ENCODE peak calls at places on chromosomes 11 and 22, in nine cellular contexts. T is brain microvascular endothelial cell, A is esophagus muscularis mucosa, E is HFF-Myc, Q is dorsolateral prefrontal cortex, U is lower leg skin, O is mucosa of descending colon, C is suprapubic skin, L is astrocyte of the spinal cord. P is an unnamed sample.

GRCh38 chr11:20157768-20158167 is 2.5 kb downstream of the DBX1 start:
- DNase-seq in T (no peak), A (no peak), E (no peak), Q (no peak), U (no peak), O (no peak), C (no peak), L (no peak), P (no peak)

GRCh38 chr11:36116161-36116560 is 172.3 kb downstream of the LDLRAD3 start:
- DNase-seq in T (no peak), A (no peak), E (no peak), Q (no peak), U (no peak), O (no peak), C (no peak), L (no peak), P (no peak)

GRCh38 chr11:128757235-128757711 is 63.4 kb downstream of the FLI1 start:
- DNase-seq in T (peak), A (no peak), E (no peak), Q (no peak), U (peak), O (peak), C (no peak), L (peak), P (no peak)

GRCh38 chr11:90434858-90435257 is 212.0 kb upstream of the CHORDC1 start:
- DNase-seq in T (peak), A (no peak), E (no peak), Q (no peak), U (no peak), O (peak), C (no peak), L (no peak), P (no peak)

GRCh38 chr11:67288198-67288451 is 978 bp upstream of the ANKRD13D start:
- DNase-seq in T (no peak), A (no peak), E (no peak), Q (no peak), U (no peak), O (no peak), C (no peak), L (no peak), P (no peak)

GRCh38 chr11:2460540-2461252 is 15.9 kb downstream of the KCNQ1 start:
- DNase-seq in T (no peak), A (no peak), E (no peak), Q (no peak), U (no peak), O (peak), C (peak), L (no peak), P (no peak)

GRCh38 chr22:23216331-23217170 is 36.2 kb downstream of the BCR start:
- DNase-seq in T (no peak), A (no peak), E (no peak), Q (no peak), U (no peak), O (no peak), C (no peak), L (no peak), P (no peak)

GRCh38 chr11:33375688-33376311 is 118.6 kb downstream of the HIPK3 start:
- DNase-seq in T (no peak), A (no peak), E (no peak), Q (peak), U (no peak), O (no peak), C (no peak), L (peak), P (peak)

GRCh38 chr11:105589346-105589745 is 20.5 kb upstream of the GRIA4 start:
- DNase-seq in T (peak), A (no peak), E (no peak), Q (no peak), U (no peak), O (no peak), C (no peak), L (peak), P (no peak)

GRCh38 chr11:94956963-94957362 is 16.4 kb downstream of the CWC15 start:
- DNase-seq in T (no peak), A (no peak), E (no peak), Q (no peak), U (no peak), O (no peak), C (no peak), L (no peak), P (no peak)

GRCh38 chr11:43748095-43748494 is 67.6 kb downstream of the HSD17B12 start:
- DNase-seq in T (no peak), A (no peak), E (no peak), Q (no peak), U (no peak), O (no peak), C (no peak), L (no peak), P (no peak)

GRCh38 chr11:4030197-4030596 is 64.4 kb upstream of the RRM1 start:
- DNase-seq in T (no peak), A (no peak), E (no peak), Q (no peak), U (no peak), O (no peak), C (no peak), L (no peak), P (no peak)

GRCh38 chr11:100876826-100877545 is 189.9 kb downstream of the ARHGAP42 start:
- DNase-seq in T (peak), A (no peak), E (peak), Q (no peak), U (no peak), O (no peak), C (no peak), L (peak), P (no peak)

GRCh38 chr22:46390652-46391301 is 55.3 kb downstream of the TRMU start:
- DNase-seq in T (peak), A (no peak), E (no peak), Q (peak), U (no peak), O (peak), C (no peak), L (peak), P (no peak)

GRCh38 chr22:46741974-46742519 is 4.0 kb upstream of the CERK start:
- DNase-seq in T (no peak), A (no peak), E (no peak), Q (no peak), U (no peak), O (no peak), C (no peak), L (no peak), P (no peak)

GRCh38 chr11:117876049-117876340 is 463 bp downstream of the FXYD6 start:
- DNase-seq in T (no peak), A (no peak), E (no peak), Q (no peak), U (no peak), O (no peak), C (no peak), L (no peak), P (no peak)

GRCh38 chr22:20793386-20794131 is 19.6 kb downstream of the SERPIND1 start:
- DNase-seq in T (no peak), A (no peak), E (no peak), Q (no peak), U (no peak), O (no peak), C (no peak), L (no peak), P (no peak)

GRCh38 chr11:20194470-20194869 is 34.2 kb upstream of the DBX1 start:
- DNase-seq in T (no peak), A (no peak), E (no peak), Q (no peak), U (no peak), O (no peak), C (no peak), L (no peak), P (no peak)

GRCh38 chr22:25120761-25121212 is 78.9 kb upstream of the CRYBB3 start:
- DNase-seq in T (no peak), A (no peak), E (no peak), Q (no peak), U (no peak), O (peak), C (no peak), L (no peak), P (no peak)

GRCh38 chr22:23065495-23066122 is 4.7 kb upstream of the GNAZ start:
- DNase-seq in T (no peak), A (peak), E (no peak), Q (no peak), U (no peak), O (no peak), C (peak), L (no peak), P (peak)

GRCh38 chr11:73154178-73154577 is 12.1 kb upstream of the FCHSD2 start:
- DNase-seq in T (no peak), A (no peak), E (no peak), Q (no peak), U (no peak), O (peak), C (peak), L (no peak), P (no peak)

GRCh38 chr22:42388130-42388797 is 43.9 kb downstream of the NFAM1 start:
- DNase-seq in T (no peak), A (no peak), E (no peak), Q (peak), U (no peak), O (no peak), C (no peak), L (no peak), P (no peak)

GRCh38 chr22:32573991-32574390 is 99.4 kb downstream of the FBXO7 start:
- DNase-seq in T (no peak), A (no peak), E (no peak), Q (no peak), U (no peak), O (no peak), C (peak), L (no peak), P (no peak)

GRCh38 chr11:72141066-72141465 is 5.5 kb downstream of the FOLR3 start:
- DNase-seq in T (peak), A (no peak), E (peak), Q (no peak), U (no peak), O (no peak), C (no peak), L (peak), P (no peak)

GRCh38 chr11:68010058-68011041 is at the start of gene ALDH3B1:
- DNase-seq in T (peak), A (peak), E (peak), Q (no peak), U (peak), O (peak), C (peak), L (peak), P (peak)

GRCh38 chr22:22616636-22617035 is 27.8 kb upstream of the GGTLC2 start:
- DNase-seq in T (no peak), A (peak), E (no peak), Q (no peak), U (no peak), O (no peak), C (no peak), L (no peak), P (no peak)

GRCh38 chr22:38258895-38259294 is 13.9 kb downstream of the TMEM184B start:
- DNase-seq in T (peak), A (no peak), E (no peak), Q (no peak), U (no peak), O (no peak), C (no peak), L (no peak), P (no peak)

GRCh38 chr11:48107188-48107704 is 109.4 kb upstream of the OR4B1 start:
- DNase-seq in T (no peak), A (peak), E (no peak), Q (no peak), U (no peak), O (no peak), C (no peak), L (no peak), P (peak)

GRCh38 chr22:27613099-27614089 is 188.2 kb downstream of the MN1 start:
- DNase-seq in T (no peak), A (no peak), E (no peak), Q (no peak), U (no peak), O (no peak), C (no peak), L (no peak), P (no peak)

GRCh38 chr11:44189986-44190882 is 94.8 kb downstream of the EXT2 start:
- DNase-seq in T (no peak), A (no peak), E (no peak), Q (no peak), U (no peak), O (no peak), C (no peak), L (no peak), P (no peak)

DNA sequence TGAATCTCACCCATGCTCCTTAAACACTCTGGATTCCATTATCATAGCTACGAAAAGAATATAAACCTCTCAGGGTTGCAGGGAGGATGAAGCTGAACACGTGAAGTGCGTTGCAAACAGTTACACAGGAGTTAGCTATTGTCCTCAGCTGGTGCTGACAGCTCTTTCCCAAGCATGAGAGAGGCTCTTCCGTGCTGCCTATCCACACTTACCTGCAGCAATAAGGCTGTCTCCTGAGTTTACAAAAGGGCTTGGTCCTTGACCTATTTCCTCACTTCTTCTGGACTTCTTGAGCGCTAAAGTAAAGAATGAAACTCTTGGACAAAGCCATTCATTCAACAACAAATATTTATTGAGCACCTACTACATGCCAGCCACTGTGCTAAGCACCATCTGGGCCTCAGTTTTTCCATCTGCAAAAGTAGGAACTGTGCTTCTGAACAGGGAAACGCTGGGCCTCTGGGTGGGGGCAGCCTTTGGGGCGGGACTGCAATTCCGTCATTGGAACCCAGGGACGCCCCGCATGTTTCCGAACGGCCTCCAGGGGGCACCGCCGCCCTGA is 749 bp upstream of the ARL2 start:
- DNase-seq in T (peak), A (peak), E (peak), Q (peak), U (peak), O (peak), C (peak), L (peak), P (peak)
- TF ChIP-seq CTCF in T (peak), A (peak), E (peak), Q (peak), U (no peak), O (peak), C (peak), L (peak), P (peak)

GRCh38 chr22:39308614-39309363 is 10.6 kb downstream of the RPL3 start:
- DNase-seq in T (peak), A (no peak), E (peak), Q (no peak), U (peak), O (no peak), C (peak), L (peak), P (peak)

GRCh38 chr22:39306456-39307361 is 12.7 kb downstream of the RPL3 start:
- DNase-seq in T (no peak), A (no peak), E (no peak), Q (no peak), U (peak), O (peak), C (no peak), L (no peak), P (no peak)

GRCh38 chr22:39311592-39312400 is 7.6 kb downstream of the RPL3 start:
- DNase-seq in T (no peak), A (no peak), E (no peak), Q (no peak), U (no peak), O (no peak), C (no peak), L (no peak), P (no peak)

GRCh38 chr22:39309881-39310714 is 9.3 kb downstream of the RPL3 start:
- DNase-seq in T (peak), A (no peak), E (no peak), Q (no peak), U (no peak), O (no peak), C (no peak), L (no peak), P (no peak)

GRCh38 chr22:39309364-39309861 is 10.0 kb downstream of the RPL3 start:
- DNase-seq in T (peak), A (no peak), E (no peak), Q (no peak), U (no peak), O (no peak), C (no peak), L (no peak), P (no peak)
- TF ChIP-seq CTCF in T (peak), A (no peak), E (peak), Q (no peak), U (no peak), O (no peak), C (no peak), L (peak), P (peak)

GRCh38 chr11:9838961-9839360 is 175.1 kb downstream of the SWAP70 start:
- DNase-seq in T (no peak), A (no peak), E (no peak), Q (no peak), U (no peak), O (no peak), C (no peak), L (peak), P (no peak)
- TF ChIP-seq CTCF in T (no peak), A (no peak), E (no peak), Q (no peak), U (no peak), O (no peak), C (no peak), L (no peak), P (no peak)

DNA sequence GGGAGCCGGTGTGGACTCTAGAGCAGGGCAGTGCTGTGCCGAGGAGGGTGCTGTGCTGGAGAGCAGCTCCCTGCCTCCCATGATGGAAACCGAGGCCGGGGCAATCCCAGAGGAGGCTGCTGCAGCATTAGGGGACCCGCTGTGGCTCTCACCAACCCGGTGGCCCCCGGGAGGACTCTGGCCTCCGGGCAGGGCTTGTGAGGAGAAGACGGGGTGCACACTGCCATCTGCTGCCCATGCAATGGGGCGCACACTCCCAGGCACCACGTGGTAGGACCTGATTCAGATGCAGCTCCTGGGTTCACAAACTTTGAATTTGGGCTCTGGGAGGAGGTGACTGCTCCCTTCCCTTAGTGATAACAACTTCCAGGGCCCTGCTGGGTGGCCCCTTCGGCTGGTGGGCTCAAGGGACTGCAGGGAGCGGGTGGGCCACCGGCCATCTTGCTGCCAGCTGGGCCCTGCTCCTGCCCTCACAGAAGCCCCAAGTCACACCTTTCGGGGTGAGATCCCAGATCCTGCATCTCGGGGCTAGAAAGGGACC is 93.8 kb upstream of the FGF3 start:
- DNase-seq in T (no peak), A (no peak), E (no peak), Q (no peak), U (no peak), O (peak), C (peak), L (no peak), P (no peak)
- TF ChIP-seq CTCF in T (peak), A (no peak), E (peak), Q (no peak), U (no peak), O (peak), C (peak), L (peak), P (peak)

DNA sequence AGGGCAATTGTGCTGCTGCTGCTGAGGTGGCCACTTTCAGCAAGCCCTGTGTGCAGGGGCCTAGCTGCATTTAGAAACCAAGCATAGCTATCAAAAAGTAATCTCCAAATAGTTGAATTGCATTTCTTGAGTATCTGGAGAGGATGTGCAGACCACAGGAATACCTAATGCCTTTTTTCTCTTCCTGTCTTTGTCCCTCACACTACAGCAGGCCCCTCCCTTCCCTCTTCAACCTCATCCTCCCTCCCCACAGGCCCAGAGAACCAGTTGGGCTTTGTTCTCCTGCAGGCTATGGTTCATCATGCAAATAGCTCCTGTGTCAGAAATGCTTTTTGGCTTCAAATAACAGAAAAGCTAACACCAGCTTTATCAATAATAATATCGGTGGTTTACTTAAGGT is 47.7 kb downstream of the DKK3 start:
- DNase-seq in T (no peak), A (no peak), E (no peak), Q (no peak), U (no peak), O (no peak), C (no peak), L (no peak), P (no peak)
- TF ChIP-seq CTCF in T (no peak), A (no peak), E (no peak), Q (no peak), U (no peak), O (no peak), C (no peak), L (no peak), P (no peak)

DNA sequence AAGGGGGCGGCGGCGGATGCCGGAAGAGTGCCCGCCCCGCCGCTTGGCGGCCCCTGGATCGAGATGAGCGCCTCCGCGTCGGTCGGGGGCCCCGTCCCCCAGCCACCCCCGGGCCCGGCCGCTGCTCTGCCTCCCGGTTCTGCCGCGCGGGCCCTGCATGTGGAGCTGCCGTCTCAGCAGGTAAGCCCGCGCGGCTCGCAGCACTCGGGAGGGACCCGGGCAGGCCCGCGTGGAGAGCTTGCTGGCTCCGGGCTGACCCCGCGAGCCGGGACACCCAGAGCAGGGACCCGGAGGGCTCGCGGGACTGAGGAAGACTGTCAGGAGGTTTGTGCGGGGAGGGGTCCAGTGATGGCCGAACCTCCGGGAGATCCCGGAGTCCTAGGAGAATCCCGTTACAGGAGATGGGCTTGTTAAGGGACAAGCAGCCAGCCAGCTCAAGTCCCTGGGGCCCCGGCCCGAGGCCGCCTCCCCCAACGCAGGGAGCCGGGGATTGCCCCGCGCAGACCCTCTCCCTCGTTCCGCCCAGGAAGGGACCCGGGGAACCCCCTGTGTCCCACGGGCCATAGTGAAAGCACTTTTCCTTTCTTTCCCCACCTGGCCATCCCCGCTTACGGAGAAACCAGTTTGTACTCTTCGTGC is 454 bp downstream of the UVRAG start:
- DNase-seq in T (peak), A (no peak), E (no peak), Q (no peak), U (peak), O (peak), C (no peak), L (peak), P (no peak)
- TF ChIP-seq CTCF in T (no peak), A (no peak), E (no peak), Q (no peak), U (no peak), O (no peak), C (no peak), L (no peak), P (no peak)

GRCh38 chr11:12426176-12426575 is 48.8 kb downstream of the PARVA start:
- DNase-seq in T (no peak), A (peak), E (no peak), Q (no peak), U (no peak), O (no peak), C (no peak), L (no peak), P (no peak)

GRCh38 chr11:12416552-12416951 is 39.2 kb downstream of the PARVA start:
- DNase-seq in T (no peak), A (peak), E (no peak), Q (no peak), U (no peak), O (no peak), C (no peak), L (no peak), P (no peak)

GRCh38 chr11:12420706-12421105 is 43.3 kb downstream of the PARVA start:
- DNase-seq in T (no peak), A (peak), E (no peak), Q (no peak), U (no peak), O (no peak), C (no peak), L (no peak), P (no peak)

GRCh38 chr11:12418019-12418611 is 40.7 kb downstream of the PARVA start:
- DNase-seq in T (peak), A (peak), E (peak), Q (no peak), U (no peak), O (no peak), C (no peak), L (no peak), P (no peak)

GRCh38 chr11:12421386-12421785 is 44.0 kb downstream of the PARVA start:
- DNase-seq in T (no peak), A (peak), E (no peak), Q (no peak), U (no peak), O (no peak), C (no peak), L (no peak), P (no peak)
- TF ChIP-seq CTCF in T (no peak), A (no peak), E (no peak), Q (no peak), U (no peak), O (no peak), C (no peak), L (no peak), P (no peak)

P was measured in osteocyte.